ENCODE peak calls at places on chromosomes 16 and 17, in seven cellular contexts. One of them, this sample, is unnamed. For H3K36me3, the result is how much of the 10 kb centered on the place peaks cover.

GRCh38 chr16:10552998-10553491 is 27.4 kb downstream of the EMP2 start:
- DNase-seq in bronchial epithelial cell: no peak
- DNase-seq in heart right ventricle: peak
- DNase-seq in H1: peak
- DNase-seq in Peyer's patch: no peak
- DNase-seq in neural progenitor cell: peak
- DNase-seq in BJ: no peak
- DNase-seq in this sample: peak

GRCh38 chr17:21033350-21033749 is 9.5 kb downstream of the USP22 start:
- DNase-seq in Peyer's patch: no peak
- DNase-seq in H1: no peak
- DNase-seq in neural progenitor cell: no peak
- DNase-seq in heart right ventricle: no peak
- DNase-seq in BJ: no peak
- DNase-seq in bronchial epithelial cell: peak
- DNase-seq in this sample: no peak

GRCh38 chr16:85029413-85029794 is 1.8 kb downstream of the KIAA0513 start:
- DNase-seq in bronchial epithelial cell: peak
- DNase-seq in BJ: peak
- DNase-seq in heart right ventricle: no peak
- DNase-seq in neural progenitor cell: no peak
- DNase-seq in H1: no peak
- DNase-seq in Peyer's patch: no peak
- DNase-seq in this sample: no peak

GRCh38 chr16:89737341-89738071 is 16.2 kb downstream of the ZNF276 start:
- DNase-seq in H1: no peak
- DNase-seq in BJ: no peak
- DNase-seq in neural progenitor cell: no peak
- DNase-seq in bronchial epithelial cell: no peak
- DNase-seq in Peyer's patch: no peak
- DNase-seq in heart right ventricle: no peak
- DNase-seq in this sample: no peak

GRCh38 chr16:17229766-17230165 is 241.0 kb downstream of the XYLT1 start:
- DNase-seq in heart right ventricle: no peak
- DNase-seq in BJ: no peak
- DNase-seq in neural progenitor cell: no peak
- DNase-seq in bronchial epithelial cell: no peak
- DNase-seq in Peyer's patch: no peak
- DNase-seq in H1: no peak
- DNase-seq in this sample: no peak

GRCh38 chr17:34756670-34757021 is 177.3 kb downstream of the TMEM132E start:
- DNase-seq in heart right ventricle: peak
- DNase-seq in Peyer's patch: no peak
- DNase-seq in BJ: no peak
- DNase-seq in bronchial epithelial cell: no peak
- DNase-seq in H1: no peak
- DNase-seq in neural progenitor cell: no peak
- DNase-seq in this sample: no peak

GRCh38 chr17:69913241-69914015 is 161.6 kb upstream of the KCNJ16 start:
- DNase-seq in heart right ventricle: no peak
- DNase-seq in neural progenitor cell: no peak
- DNase-seq in BJ: no peak
- DNase-seq in H1: no peak
- DNase-seq in Peyer's patch: no peak
- DNase-seq in bronchial epithelial cell: no peak
- DNase-seq in this sample: no peak

GRCh38 chr16:11219188-11219587 is 36.8 kb downstream of the SOCS1 start:
- DNase-seq in BJ: no peak
- DNase-seq in bronchial epithelial cell: no peak
- DNase-seq in heart right ventricle: no peak
- DNase-seq in neural progenitor cell: no peak
- DNase-seq in H1: no peak
- DNase-seq in Peyer's patch: no peak
- DNase-seq in this sample: no peak

GRCh38 chr17:10063730-10064221 is 134.6 kb downstream of the GAS7 start:
- DNase-seq in H1: no peak
- DNase-seq in BJ: no peak
- DNase-seq in neural progenitor cell: no peak
- DNase-seq in bronchial epithelial cell: no peak
- DNase-seq in Peyer's patch: no peak
- DNase-seq in heart right ventricle: peak
- DNase-seq in this sample: no peak

GRCh38 chr17:58991718-58992331 is 114.9 kb downstream of the TRIM37 start:
- DNase-seq in bronchial epithelial cell: peak
- DNase-seq in BJ: peak
- DNase-seq in Peyer's patch: peak
- DNase-seq in H1: no peak
- DNase-seq in neural progenitor cell: no peak
- DNase-seq in heart right ventricle: no peak
- DNase-seq in this sample: peak

GRCh38 chr17:19719365-19720209 is 3.2 kb upstream of the SLC47A2 start:
- DNase-seq in heart right ventricle: no peak
- DNase-seq in H1: no peak
- DNase-seq in Peyer's patch: peak
- DNase-seq in neural progenitor cell: no peak
- DNase-seq in bronchial epithelial cell: peak
- DNase-seq in BJ: no peak
- DNase-seq in this sample: no peak

GRCh38 chr16:2056681-2057407 is 9.1 kb downstream of the TSC2 start:
- DNase-seq in neural progenitor cell: peak
- DNase-seq in BJ: no peak
- DNase-seq in bronchial epithelial cell: no peak
- DNase-seq in heart right ventricle: no peak
- DNase-seq in Peyer's patch: no peak
- DNase-seq in H1: no peak
- DNase-seq in this sample: no peak

GRCh38 chr16:69465083-69465721 is 40.8 kb downstream of the CYB5B start:
- DNase-seq in H1: no peak
- DNase-seq in BJ: no peak
- DNase-seq in heart right ventricle: no peak
- DNase-seq in bronchial epithelial cell: no peak
- DNase-seq in Peyer's patch: no peak
- DNase-seq in neural progenitor cell: no peak
- DNase-seq in this sample: peak

GRCh38 chr16:26824469-26824868 is 242.3 kb upstream of the C16orf82 start:
- DNase-seq in heart right ventricle: no peak
- DNase-seq in BJ: no peak
- DNase-seq in neural progenitor cell: no peak
- DNase-seq in H1: peak
- DNase-seq in bronchial epithelial cell: no peak
- DNase-seq in Peyer's patch: no peak
- DNase-seq in this sample: no peak

GRCh38 chr17:4519361-4519788 is 20.7 kb downstream of the SPNS2 start:
- DNase-seq in BJ: no peak
- DNase-seq in heart right ventricle: peak
- DNase-seq in bronchial epithelial cell: no peak
- DNase-seq in Peyer's patch: no peak
- DNase-seq in neural progenitor cell: no peak
- DNase-seq in H1: no peak
- DNase-seq in this sample: no peak

GRCh38 chr16:1314399-1315068 is 5.1 kb downstream of the UBE2I start:
- DNase-seq in H1: no peak
- DNase-seq in neural progenitor cell: no peak
- DNase-seq in Peyer's patch: no peak
- DNase-seq in heart right ventricle: no peak
- DNase-seq in bronchial epithelial cell: no peak
- DNase-seq in BJ: no peak
- DNase-seq in this sample: no peak

GRCh38 chr16:89426736-89427525 is 63.4 kb downstream of the ANKRD11 start:
- DNase-seq in Peyer's patch: no peak
- DNase-seq in H1: no peak
- DNase-seq in heart right ventricle: no peak
- DNase-seq in neural progenitor cell: no peak
- DNase-seq in BJ: no peak
- DNase-seq in bronchial epithelial cell: no peak
- DNase-seq in this sample: no peak

GRCh38 chr17:38606646-38607611 is 1.2 kb upstream of the SRCIN1 start:
- DNase-seq in heart right ventricle: peak
- DNase-seq in neural progenitor cell: no peak
- DNase-seq in bronchial epithelial cell: no peak
- DNase-seq in Peyer's patch: no peak
- DNase-seq in H1: no peak
- DNase-seq in BJ: no peak
- DNase-seq in this sample: peak

DNA sequence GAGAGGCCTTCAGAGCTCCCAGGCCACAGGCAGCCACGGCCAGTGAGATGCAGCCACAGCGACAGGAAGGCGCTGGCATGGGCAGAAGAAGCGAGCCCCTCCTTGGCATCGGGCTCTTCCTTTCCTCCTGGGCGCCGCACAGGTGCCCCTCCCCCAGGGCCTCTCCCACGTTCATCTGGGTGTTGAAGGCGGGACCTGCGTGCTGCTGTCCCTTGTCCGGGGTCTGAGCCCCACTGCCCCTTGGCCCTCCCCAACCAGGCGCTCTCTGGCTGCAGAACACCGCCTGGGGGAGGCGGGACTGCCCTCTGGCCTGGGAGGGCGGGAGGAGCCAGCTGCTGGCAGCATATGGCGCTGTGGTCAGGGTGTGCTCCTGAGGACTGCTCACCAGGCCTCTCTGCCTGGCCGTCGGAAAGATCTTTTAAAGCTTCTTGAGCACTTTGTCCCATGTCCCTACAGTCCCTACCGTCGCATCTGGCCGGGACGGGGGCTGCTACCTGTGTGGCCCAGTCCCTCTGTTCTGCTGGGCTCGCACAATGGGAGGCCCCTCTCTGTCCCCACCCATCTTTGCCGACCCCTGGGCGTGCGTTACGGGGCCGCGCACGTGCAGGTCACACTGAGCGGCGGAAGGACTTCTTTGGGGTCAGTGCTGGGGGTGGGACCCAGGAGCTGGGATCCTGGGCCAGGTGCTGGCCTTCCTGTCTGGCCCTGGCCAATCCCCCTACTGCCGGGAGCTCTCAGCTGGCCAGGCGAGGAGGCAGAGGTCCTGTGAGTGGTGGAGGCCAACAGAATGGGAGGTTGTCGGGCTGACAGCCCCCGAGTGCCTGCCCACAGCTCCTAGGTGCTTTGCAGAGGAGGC is 1.7 kb downstream of the SLC25A10 start:
- DNase-seq in heart right ventricle: no peak
- DNase-seq in BJ: no peak
- DNase-seq in H1: no peak
- DNase-seq in bronchial epithelial cell: no peak
- DNase-seq in neural progenitor cell: peak
- DNase-seq in Peyer's patch: peak
- DNase-seq in this sample: peak
- H3K4me3 ChIP-seq in heart right ventricle: no peak
- H3K4me3 ChIP-seq in BJ: no peak
- H3K4me3 ChIP-seq in H1: peak
- H3K4me3 ChIP-seq in bronchial epithelial cell: no peak
- H3K4me3 ChIP-seq in neural progenitor cell: peak
- H3K4me3 ChIP-seq in Peyer's patch: peak
- H3K4me3 ChIP-seq in this sample: no peak

GRCh38 chr16:55942821-55943220 is 67.6 kb upstream of the CES5A start:
- DNase-seq in neural progenitor cell: no peak
- DNase-seq in bronchial epithelial cell: no peak
- DNase-seq in Peyer's patch: no peak
- DNase-seq in H1: no peak
- DNase-seq in heart right ventricle: no peak
- DNase-seq in BJ: no peak
- DNase-seq in this sample: no peak

GRCh38 chr16:55943257-55943656 is 68.1 kb upstream of the CES5A start:
- DNase-seq in heart right ventricle: no peak
- DNase-seq in neural progenitor cell: no peak
- DNase-seq in BJ: peak
- DNase-seq in bronchial epithelial cell: no peak
- DNase-seq in Peyer's patch: no peak
- DNase-seq in H1: no peak
- DNase-seq in this sample: no peak

GRCh38 chr16:55944377-55944802 is 69.2 kb upstream of the CES5A start:
- DNase-seq in Peyer's patch: peak
- DNase-seq in H1: peak
- DNase-seq in heart right ventricle: peak
- DNase-seq in bronchial epithelial cell: peak
- DNase-seq in BJ: no peak
- DNase-seq in neural progenitor cell: peak
- DNase-seq in this sample: no peak

GRCh38 chr16:55949518-55949917 is 74.3 kb upstream of the CES5A start:
- DNase-seq in bronchial epithelial cell: peak
- DNase-seq in BJ: no peak
- DNase-seq in heart right ventricle: no peak
- DNase-seq in Peyer's patch: no peak
- DNase-seq in neural progenitor cell: no peak
- DNase-seq in H1: no peak
- DNase-seq in this sample: no peak

GRCh38 chr16:55948230-55948629 is 73.1 kb upstream of the CES5A start:
- DNase-seq in neural progenitor cell: no peak
- DNase-seq in H1: no peak
- DNase-seq in Peyer's patch: no peak
- DNase-seq in BJ: no peak
- DNase-seq in bronchial epithelial cell: no peak
- DNase-seq in heart right ventricle: no peak
- DNase-seq in this sample: no peak
- TF ChIP-seq CTCF in neural progenitor cell: no peak
- TF ChIP-seq CTCF in H1: no peak
- TF ChIP-seq CTCF in Peyer's patch: no peak
- TF ChIP-seq CTCF in BJ: no peak
- TF ChIP-seq CTCF in bronchial epithelial cell: no peak
- TF ChIP-seq CTCF in heart right ventricle: no peak
- TF ChIP-seq CTCF in this sample: no peak

GRCh38 chr17:45395569-45396415 is 36.9 kb downstream of the ARHGAP27 start:
- DNase-seq in BJ: no peak
- DNase-seq in Peyer's patch: peak
- DNase-seq in bronchial epithelial cell: no peak
- DNase-seq in neural progenitor cell: no peak
- DNase-seq in H1: no peak
- DNase-seq in heart right ventricle: no peak
- DNase-seq in this sample: no peak

GRCh38 chr17:45394913-45395568 is 37.6 kb downstream of the ARHGAP27 start:
- DNase-seq in BJ: peak
- DNase-seq in Peyer's patch: peak
- DNase-seq in bronchial epithelial cell: peak
- DNase-seq in neural progenitor cell: peak
- DNase-seq in H1: peak
- DNase-seq in heart right ventricle: peak
- DNase-seq in this sample: peak

GRCh38 chr17:45398800-45399199 is 33.9 kb downstream of the ARHGAP27 start:
- DNase-seq in H1: no peak
- DNase-seq in BJ: no peak
- DNase-seq in bronchial epithelial cell: no peak
- DNase-seq in neural progenitor cell: peak
- DNase-seq in heart right ventricle: no peak
- DNase-seq in Peyer's patch: peak
- DNase-seq in this sample: no peak

GRCh38 chr17:45397796-45398195 is 34.9 kb downstream of the ARHGAP27 start:
- DNase-seq in H1: no peak
- DNase-seq in BJ: no peak
- DNase-seq in heart right ventricle: no peak
- DNase-seq in neural progenitor cell: no peak
- DNase-seq in Peyer's patch: peak
- DNase-seq in bronchial epithelial cell: no peak
- DNase-seq in this sample: no peak

GRCh38 chr17:45396496-45397205 is 36.0 kb downstream of the ARHGAP27 start:
- DNase-seq in H1: no peak
- DNase-seq in BJ: no peak
- DNase-seq in neural progenitor cell: no peak
- DNase-seq in Peyer's patch: peak
- DNase-seq in heart right ventricle: no peak
- DNase-seq in bronchial epithelial cell: no peak
- DNase-seq in this sample: no peak
- H3K36me3 ChIP-seq in H1: under half
- H3K36me3 ChIP-seq in BJ: under half
- H3K36me3 ChIP-seq in neural progenitor cell: under half
- H3K36me3 ChIP-seq in Peyer's patch: half or more
- H3K36me3 ChIP-seq in heart right ventricle: half or more
- H3K36me3 ChIP-seq in bronchial epithelial cell: under half
- H3K36me3 ChIP-seq in this sample: under half

GRCh38 chr17:77107506-77108433 is 33.0 kb upstream of the SEC14L1 start:
- DNase-seq in Peyer's patch: no peak
- DNase-seq in bronchial epithelial cell: no peak
- DNase-seq in BJ: peak
- DNase-seq in H1: no peak
- DNase-seq in heart right ventricle: no peak
- DNase-seq in neural progenitor cell: no peak
- DNase-seq in this sample: no peak
- H3K4me3 ChIP-seq in Peyer's patch: no peak
- H3K4me3 ChIP-seq in bronchial epithelial cell: no peak
- H3K4me3 ChIP-seq in BJ: no peak
- H3K4me3 ChIP-seq in H1: no peak
- H3K4me3 ChIP-seq in heart right ventricle: no peak
- H3K4me3 ChIP-seq in neural progenitor cell: no peak
- H3K4me3 ChIP-seq in this sample: no peak